ENCODE peak calls at places on chromosomes 1 and 21, in six cellular contexts. V is NCI-H1092 treated with DMSO at 0.1 percent for 48 hours, B is GM04504, Z is amniotic stem cell, A is adipocyte, S is ELR. D is an unnamed sample.

GRCh38 chr1:226108935-226109828 is 46.7 kb downstream of the H3-3A start:
- DNase-seq in V (no peak), B (no peak), Z (no peak), A (no peak), S (no peak), D (no peak)

GRCh38 chr21:28228624-28228995 is 764.1 kb downstream of the LTN1 start:
- DNase-seq in V (no peak), B (no peak), Z (no peak), A (no peak), S (no peak), D (no peak)

GRCh38 chr1:25718738-25719137 is 81.3 kb upstream of the SELENON start:
- DNase-seq in V (no peak), B (no peak), Z (no peak), A (peak), S (no peak), D (no peak)

GRCh38 chr1:110734146-110734680 is 59.5 kb upstream of the KCNA3 start:
- DNase-seq in V (peak), B (no peak), Z (no peak), A (no peak), S (no peak), D (peak)

GRCh38 chr1:78348526-78349284 is 142.1 kb upstream of the PTGFR start:
- DNase-seq in V (no peak), B (no peak), Z (no peak), A (peak), S (no peak), D (no peak)

GRCh38 chr1:33349081-33349759 is 28.3 kb upstream of the A3GALT2 start:
- DNase-seq in V (peak), B (no peak), Z (no peak), A (peak), S (peak), D (peak)

GRCh38 chr1:10796029-10796944 is at the start of gene CASZ1:
- DNase-seq in V (peak), B (peak), Z (peak), A (peak), S (peak), D (peak)

GRCh38 chr21:41885341-41886024 is 6.3 kb upstream of the PRDM15 start:
- DNase-seq in V (no peak), B (no peak), Z (no peak), A (no peak), S (no peak), D (no peak)

GRCh38 chr1:157994081-157994581 is 686 bp downstream of the KIRREL1 start:
- DNase-seq in V (no peak), B (no peak), Z (no peak), A (peak), S (peak), D (no peak)

GRCh38 chr1:157992813-157993178 is 649 bp upstream of the KIRREL1 start:
- DNase-seq in V (no peak), B (no peak), Z (no peak), A (no peak), S (no peak), D (no peak)

GRCh38 chr1:36415661-36416346 is 18.1 kb upstream of the LSM10 start:
- DNase-seq in V (no peak), B (no peak), Z (no peak), A (no peak), S (no peak), D (no peak)

GRCh38 chr21:42722808-42723470 is 69.5 kb downstream of the PDE9A start:
- DNase-seq in V (no peak), B (no peak), Z (no peak), A (no peak), S (no peak), D (no peak)

GRCh38 chr1:180156631-180157091 is 2.0 kb downstream of the QSOX1 start:
- DNase-seq in V (no peak), B (no peak), Z (no peak), A (peak), S (peak), D (no peak)

GRCh38 chr1:42035205-42035829 is 116.6 kb upstream of the HIVEP3 start:
- DNase-seq in V (peak), B (peak), Z (peak), A (peak), S (peak), D (peak)

GRCh38 chr1:195709821-195710220 is 898.4 kb downstream of the KCNT2 start:
- DNase-seq in V (no peak), B (no peak), Z (no peak), A (no peak), S (no peak), D (no peak)

GRCh38 chr1:192485692-192486436 is 89.7 kb upstream of the RGS1 start:
- DNase-seq in V (no peak), B (peak), Z (peak), A (peak), S (peak), D (no peak)

D was measured in NCI-H345.